ENCODE peak calls at places on chromosome 7, in seven cellular contexts. H is dermis blood vessel endothelial cell; C is activated effector memory CD4-positive, alpha-beta T cell treated with anti-CD3 and anti-CD28 coated beads, Interleukin-2, amount 50 U/mL, for 16 hours; I is stimulated activated CD4-positive, alpha-beta T cell treated with anti-CD3 and anti-CD28 coated beads, Interleukin-1b, Interleukin-23, amount 100 ng/mL, for 4 hours; Y is neural crest cell; Z is HTR-8/SVneo; B is DND-41. J is an unnamed sample.

GRCh38 chr7:1839701-1840100 is 169.6 kb downstream of the ELFN1 start:
- DNase-seq in H (no peak), C (peak), I (no peak), Y (no peak), Z (no peak), B (no peak), J (peak)

GRCh38 chr7:128410092-128410665 is 397 bp upstream of the IMPDH1 start:
- DNase-seq in H (peak), C (peak), I (no peak), Y (no peak), Z (no peak), B (peak), J (peak)

GRCh38 chr7:5997210-5997808 is 11.5 kb downstream of the PMS2 start:
- DNase-seq in H (peak), C (peak), I (peak), Y (no peak), Z (peak), B (peak), J (peak)

GRCh38 chr7:99034932-99035722 is 108.8 kb downstream of the SMURF1 start:
- DNase-seq in H (no peak), C (no peak), I (no peak), Y (no peak), Z (no peak), B (no peak), J (no peak)

GRCh38 chr7:129069021-129069420 is 14.1 kb upstream of the TNPO3 start:
- DNase-seq in H (no peak), C (no peak), I (no peak), Y (no peak), Z (no peak), B (peak), J (no peak)

GRCh38 chr7:90892213-90892612 is 296.1 kb downstream of the CDK14 start:
- DNase-seq in H (no peak), C (no peak), I (no peak), Y (no peak), Z (no peak), B (no peak), J (no peak)

GRCh38 chr7:1200045-1200444 is 32.6 kb upstream of the UNCX start:
- DNase-seq in H (no peak), C (no peak), I (no peak), Y (no peak), Z (no peak), B (no peak), J (no peak)

GRCh38 chr7:131489881-131490280 is 66.5 kb downstream of the PODXL start:
- DNase-seq in H (no peak), C (no peak), I (no peak), Y (no peak), Z (no peak), B (no peak), J (no peak)

GRCh38 chr7:27689045-27689877 is 26.6 kb upstream of the HIBADH start:
- DNase-seq in H (peak), C (no peak), I (no peak), Y (no peak), Z (no peak), B (peak), J (peak)

GRCh38 chr7:25857376-25858067 is 294.5 kb upstream of the NFE2L3 start:
- DNase-seq in H (no peak), C (no peak), I (no peak), Y (peak), Z (peak), B (no peak), J (no peak)

GRCh38 chr7:33261585-33261984 is 132.2 kb downstream of the BBS9 start:
- DNase-seq in H (no peak), C (no peak), I (no peak), Y (no peak), Z (no peak), B (no peak), J (no peak)

GRCh38 chr7:159030490-159031134 is 114.1 kb downstream of the VIPR2 start:
- DNase-seq in H (peak), C (no peak), I (no peak), Y (peak), Z (peak), B (no peak), J (peak)

GRCh38 chr7:32117837-32118236 is 47.6 kb upstream of the PDE1C start:
- DNase-seq in H (no peak), C (no peak), I (no peak), Y (no peak), Z (no peak), B (no peak), J (no peak)

GRCh38 chr7:13115157-13115772 is 427.8 kb downstream of the ARL4A start:
- DNase-seq in H (peak), C (no peak), I (no peak), Y (no peak), Z (peak), B (no peak), J (no peak)

GRCh38 chr7:14717711-14718304 is 184.7 kb downstream of the DGKB start:
- DNase-seq in H (peak), C (no peak), I (no peak), Y (no peak), Z (no peak), B (no peak), J (no peak)

GRCh38 chr7:139035588-139036353 is at the start of gene ZC3HAV1L:
- DNase-seq in H (peak), C (peak), I (no peak), Y (no peak), Z (peak), B (peak), J (peak)

GRCh38 chr7:120615703-120616102 is 242.2 kb downstream of the TSPAN12 start:
- DNase-seq in H (no peak), C (no peak), I (no peak), Y (no peak), Z (no peak), B (no peak), J (no peak)

GRCh38 chr7:17485905-17486304 is 187.5 kb downstream of the AHR start:
- DNase-seq in H (no peak), C (no peak), I (no peak), Y (no peak), Z (no peak), B (no peak), J (no peak)

GRCh38 chr7:1210321-1210978 is 22.2 kb upstream of the UNCX start:
- DNase-seq in H (no peak), C (no peak), I (no peak), Y (no peak), Z (no peak), B (no peak), J (no peak)

GRCh38 chr7:104982308-104982755 is 31.7 kb upstream of the KMT2E start:
- DNase-seq in H (no peak), C (no peak), I (no peak), Y (no peak), Z (no peak), B (no peak), J (no peak)

GRCh38 chr7:92330835-92331438 is 85.2 kb downstream of the ANKIB1 start:
- DNase-seq in H (no peak), C (no peak), I (no peak), Y (no peak), Z (no peak), B (no peak), J (no peak)

GRCh38 chr7:11767148-11767547 is 64.8 kb downstream of the THSD7A start:
- DNase-seq in H (no peak), C (no peak), I (no peak), Y (no peak), Z (no peak), B (no peak), J (no peak)